ENCODE peak calls at places on chromosomes 7 and 10, in six cellular contexts. O, X, L, T, P and D are unnamed samples.
A peak's percentile ranks its signal among the peaks of the same experiment; 100 is the strongest.

GRCh38 chr10:60737242-60737641 is 41.0 kb upstream of the CDK1 start:
- DNase-seq in L (no peak), O (no peak), P (no peak), X (no peak), T (no peak), D (no peak)

GRCh38 chr7:29955075-29955792 is 34.4 kb downstream of the SCRN1 start:
- DNase-seq in P (no peak), L (no peak), X (no peak), O (no peak), T (no peak), D (no peak)

GRCh38 chr7:87152897-87153641 is 816 bp downstream of the DMTF1 start:
- DNase-seq in O (peak; percentile 71), L (peak; percentile 7), P (no peak), T (peak; percentile 69), X (no peak), D (no peak)

GRCh38 chr10:118692911-118693310 is 61.9 kb downstream of the CACUL1 start:
- DNase-seq in O (no peak), T (no peak), P (peak; percentile 9), X (no peak), L (no peak), D (no peak)

GRCh38 chr7:21923663-21924062 is 22.0 kb downstream of the CDCA7L start:
- DNase-seq in O (no peak), L (no peak), X (no peak), P (no peak), T (peak; percentile 80), D (peak; percentile 55)

GRCh38 chr7:135939268-135939667 is 37.9 kb downstream of the MTPN start:
- DNase-seq in X (no peak), P (no peak), O (no peak), T (no peak), L (no peak), D (no peak)

GRCh38 chr10:48655426-48656240 is 29.0 kb upstream of the WDFY4 start:
- DNase-seq in L (peak; percentile 62), P (no peak), T (peak; percentile 87), X (no peak), O (no peak), D (peak; percentile 2)

GRCh38 chr7:11768263-11768662 is 63.7 kb downstream of the THSD7A start:
- DNase-seq in P (no peak), O (no peak), T (no peak), X (no peak), L (no peak), D (no peak)

GRCh38 chr10:43249962-43250624 is 16.8 kb downstream of the RASGEF1A start:
- DNase-seq in T (no peak), O (peak; percentile 56), P (no peak), X (peak; percentile 1), L (no peak), D (no peak)

GRCh38 chr10:111295788-111296187 is 219.0 kb downstream of the ADRA2A start:
- DNase-seq in X (no peak), P (no peak), O (no peak), T (peak; percentile 11), L (no peak), D (no peak)

GRCh38 chr10:43261578-43261965 is 5.3 kb downstream of the RASGEF1A start:
- DNase-seq in O (no peak), L (no peak), T (no peak), P (no peak), X (no peak), D (no peak)

GRCh38 chr10:79446451-79447020 is 1.1 kb upstream of the ZCCHC24 start:
- DNase-seq in L (no peak), O (peak; percentile 29), X (peak; percentile 17), T (peak; percentile 52), P (peak; percentile 35), D (no peak)

GRCh38 chr7:66413379-66414114 is 208.4 kb downstream of the TPST1 start:
- DNase-seq in L (peak; percentile 89), T (peak; percentile 100), P (peak; percentile 4), O (peak; percentile 86), X (peak; percentile 74), D (peak; percentile 96)